ENCODE peak calls at places on chromosomes 6 and 20, in four cellular contexts. D, Q, L and V are unnamed samples.

GRCh38 chr6:150739711-150740349 is 125.7 kb upstream of the MTHFD1L start:
- DNase-seq in D (no peak), Q (no peak), L (no peak), V (no peak)

GRCh38 chr20:46199198-46199597 is 81.1 kb downstream of the CD40 start:
- DNase-seq in D (no peak), Q (no peak), L (no peak), V (no peak)

GRCh38 chr6:24529985-24530384 is 35.2 kb downstream of the ALDH5A1 start:
- DNase-seq in D (no peak), Q (no peak), L (no peak), V (no peak)

GRCh38 chr6:36577298-36577697 is 16.9 kb upstream of the SRSF3 start:
- DNase-seq in D (peak; percentile 79), Q (no peak), L (no peak), V (no peak)

GRCh38 chr6:7910654-7911344 is at the start of gene TXNDC5:
- DNase-seq in D (peak; percentile 62), Q (peak; percentile 64), L (peak; percentile 82), V (peak; percentile 64)

GRCh38 chr20:34536798-34537394 is 20.7 kb downstream of the DYNLRB1 start:
- DNase-seq in D (no peak), Q (no peak), L (peak; percentile 30), V (peak; percentile 48)

GRCh38 chr20:7966176-7966575 is 25.9 kb upstream of the HAO1 start:
- DNase-seq in D (no peak), Q (no peak), L (no peak), V (no peak)

GRCh38 chr20:10306440-10307358 is 88.1 kb downstream of the SNAP25 start:
- DNase-seq in D (peak; percentile 91), Q (no peak), L (no peak), V (no peak)

GRCh38 chr20:51529758-51530157 is 12.8 kb downstream of the NFATC2 start:
- DNase-seq in D (peak; percentile 61), Q (no peak), L (no peak), V (no peak)

GRCh38 chr6:133989525-133989924 is 36.5 kb downstream of the TBPL1 start:
- DNase-seq in D (no peak), Q (no peak), L (no peak), V (no peak)

GRCh38 chr6:165767228-165767627 is 104.2 kb upstream of the PDE10A start:
- DNase-seq in D (no peak), Q (no peak), L (no peak), V (no peak)

GRCh38 chr6:62298745-62299392 is 12.8 kb upstream of the KHDRBS2 start:
- DNase-seq in D (no peak), Q (no peak), L (no peak), V (no peak)

GRCh38 chr6:135481786-135482369 is 15.7 kb downstream of the AHI1 start:
- DNase-seq in D (peak; percentile 19), Q (no peak), L (no peak), V (peak; percentile 32)

GRCh38 chr6:82246802-82247633 is 526 bp downstream of the IBTK start:
- DNase-seq in D (peak; percentile 30), Q (no peak), L (no peak), V (peak; percentile 83)

GRCh38 chr6:91166271-91166670 is 579.4 kb upstream of the MAP3K7 start:
- DNase-seq in D (no peak), Q (no peak), L (no peak), V (no peak)

GRCh38 chr6:3316363-3316762 is 57.6 kb downstream of the PSMG4 start:
- DNase-seq in D (no peak), Q (no peak), L (no peak), V (no peak)

DNA sequence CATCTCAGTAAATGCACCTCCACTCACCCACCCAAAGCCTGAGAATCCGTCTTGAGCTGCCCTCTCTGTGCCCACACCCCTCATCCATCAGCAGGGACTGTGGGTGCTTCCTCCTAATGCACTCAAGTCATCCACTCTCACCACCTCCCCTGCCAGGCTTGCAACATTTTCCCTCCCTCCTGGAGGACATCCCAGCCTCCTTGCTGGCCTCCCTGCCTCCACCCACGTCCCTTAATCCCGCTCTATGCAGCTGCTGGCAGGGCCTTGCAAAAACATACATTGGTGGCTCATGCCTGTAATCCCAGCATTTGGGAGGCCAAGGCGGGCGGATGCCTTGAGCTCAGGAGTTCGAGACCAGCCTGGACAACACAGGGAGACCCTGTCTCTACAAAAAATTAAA is 15.6 kb upstream of the SRC start:
- DNase-seq in D (no peak), Q (no peak), L (no peak), V (no peak)
- H3K36me3 ChIP-seq in D (no peaks in the 10 kb centered on the region), Q (no peaks in the 10 kb centered on the region), L (no peaks in the 10 kb centered on the region), V (no peaks in the 10 kb centered on the region)

DNA sequence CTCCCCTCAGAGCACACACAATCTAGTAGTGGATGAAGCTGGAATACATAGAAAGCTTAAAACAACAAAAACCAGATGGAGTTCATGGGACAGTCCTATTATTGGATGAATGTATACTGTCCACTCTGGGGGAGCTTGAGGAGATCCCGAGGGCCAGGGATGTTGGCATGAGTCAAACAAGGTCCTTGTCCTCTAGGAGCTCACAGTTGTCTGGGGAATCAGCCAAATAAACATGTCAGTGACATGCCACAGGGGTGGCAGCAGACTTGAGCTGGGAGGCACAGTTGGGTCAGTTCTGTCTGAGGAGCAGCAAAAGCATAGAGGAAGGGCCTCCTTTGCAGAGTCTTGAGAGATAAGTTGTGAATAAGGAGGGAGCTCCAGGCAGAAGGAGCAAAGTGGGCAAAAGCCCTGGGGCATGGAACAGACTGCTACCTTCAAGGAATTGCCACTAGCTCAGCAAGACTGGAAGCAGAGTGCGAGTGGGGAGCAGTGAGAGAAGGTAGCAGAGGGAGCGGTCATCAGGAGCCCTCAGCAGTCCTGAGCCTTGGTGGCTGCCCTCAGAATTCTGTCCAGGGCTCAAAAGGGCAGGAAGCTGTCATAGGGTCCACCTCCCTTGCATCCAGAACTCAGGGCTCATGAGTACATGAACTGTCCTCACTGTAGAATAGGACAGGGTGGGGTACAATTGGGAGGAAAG is 22.1 kb downstream of the L3MBTL1 start:
- DNase-seq in D (no peak), Q (no peak), L (no peak), V (no peak)
- H3K4me1 ChIP-seq in D (peaks cover 3% of the 10 kb centered on the region), Q (no peaks in the 10 kb centered on the region), L (no peaks in the 10 kb centered on the region), V (no peaks in the 10 kb centered on the region)

GRCh38 chr6:159444073-159444472 is 249.0 kb downstream of the SOD2 start:
- DNase-seq in D (no peak), Q (no peak), L (no peak), V (no peak)
- H3K9me3 ChIP-seq in D (no peaks in the 10 kb centered on the region), Q (no peaks in the 10 kb centered on the region), L (no peaks in the 10 kb centered on the region), V (no peaks in the 10 kb centered on the region)

GRCh38 chr6:167915139-167915538 is 82.3 kb upstream of the KIF25 start:
- DNase-seq in D (no peak), Q (no peak), L (no peak), V (no peak)
- H3K36me3 ChIP-seq in D (peaks cover 19% of the 10 kb centered on the region), Q (no peaks in the 10 kb centered on the region), L (no peaks in the 10 kb centered on the region), V (peaks cover 57% of the 10 kb centered on the region)

GRCh38 chr20:49610701-49611538 is 43.0 kb upstream of the PTGIS start:
- DNase-seq in D (no peak), Q (peak; percentile 73), L (peak; percentile 79), V (peak; percentile 78)

GRCh38 chr20:49614338-49615050 is 46.6 kb upstream of the PTGIS start:
- DNase-seq in D (no peak), Q (no peak), L (no peak), V (no peak)

GRCh38 chr20:49612127-49612738 is 44.3 kb upstream of the PTGIS start:
- DNase-seq in D (no peak), Q (no peak), L (no peak), V (no peak)

GRCh38 chr20:49607568-49607967 is 39.6 kb upstream of the PTGIS start:
- DNase-seq in D (no peak), Q (no peak), L (no peak), V (no peak)

GRCh38 chr20:49608752-49609670 is 41.1 kb upstream of the PTGIS start:
- DNase-seq in D (no peak), Q (peak; percentile 67), L (peak; percentile 70), V (peak; percentile 43)
- H3K4me1 ChIP-seq in D (peaks cover 12% of the 10 kb centered on the region), Q (peaks cover 11% of the 10 kb centered on the region), L (peaks cover 7% of the 10 kb centered on the region), V (peaks cover 5% of the 10 kb centered on the region)

DNA sequence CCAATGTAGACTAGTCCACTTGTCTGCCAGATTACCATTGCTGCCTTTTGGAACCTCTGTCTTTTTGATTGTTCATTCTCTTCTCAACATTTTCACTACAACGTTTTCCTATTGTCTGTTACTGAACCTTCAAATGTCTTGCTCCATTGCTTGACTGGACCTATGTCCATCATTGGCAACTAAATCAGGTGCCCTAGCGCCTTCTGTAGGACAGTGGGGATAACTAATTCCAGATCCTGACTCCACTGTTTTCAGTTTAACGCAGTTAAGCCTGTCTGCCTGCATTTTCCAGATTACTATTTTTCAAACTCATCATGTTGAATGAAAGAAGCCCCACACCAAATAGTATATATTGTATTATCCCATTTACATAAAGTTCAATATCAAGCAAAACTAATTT is 433.6 kb downstream of the RNF144B start:
- DNase-seq in D (no peak), Q (no peak), L (no peak), V (no peak)
- H3K9me3 ChIP-seq in D (peaks cover 11% of the 10 kb centered on the region), Q (no peaks in the 10 kb centered on the region), L (peaks cover 12% of the 10 kb centered on the region), V (peaks cover 3% of the 10 kb centered on the region)